ENCODE peak calls at places on chromosomes 12 and 14, in nine cellular contexts. H, G, S, A, Y, L, E, C and P are unnamed samples.

GRCh38 chr14:90831821-90832220 is 15.6 kb upstream of the TTC7B start:
- DNase-seq in H (no peak), G (no peak), S (no peak), A (no peak), Y (no peak), L (no peak), E (no peak), C (no peak), P (no peak)

GRCh38 chr14:96735509-96735908 is 61.7 kb upstream of the VRK1 start:
- DNase-seq in H (no peak), G (no peak), S (no peak), A (no peak), Y (no peak), L (no peak), E (no peak), C (no peak), P (no peak)

GRCh38 chr12:113416091-113416754 is 6.0 kb upstream of the SDSL start:
- DNase-seq in H (no peak), G (no peak), S (no peak), A (no peak), Y (peak), L (no peak), E (no peak), C (no peak), P (no peak)

GRCh38 chr12:27524839-27525238 is 833 bp downstream of the PPFIBP1 start:
- DNase-seq in H (peak), G (no peak), S (no peak), A (peak), Y (no peak), L (no peak), E (no peak), C (no peak), P (no peak)

GRCh38 chr12:12506541-12506940 is 56.1 kb downstream of the DUSP16 start:
- DNase-seq in H (peak), G (peak), S (no peak), A (no peak), Y (no peak), L (no peak), E (no peak), C (no peak), P (peak)

GRCh38 chr12:32183646-32184045 is 77.0 kb downstream of the BICD1 start:
- DNase-seq in H (peak), G (no peak), S (no peak), A (no peak), Y (no peak), L (no peak), E (no peak), C (no peak), P (no peak)

GRCh38 chr14:75242546-75243273 is 35.9 kb upstream of the FOS start:
- DNase-seq in H (peak), G (peak), S (no peak), A (no peak), Y (peak), L (no peak), E (no peak), C (no peak), P (no peak)

GRCh38 chr14:100861188-100861936 is 35.4 kb downstream of the MEG3 start:
- DNase-seq in H (no peak), G (peak), S (no peak), A (no peak), Y (peak), L (no peak), E (no peak), C (no peak), P (peak)

GRCh38 chr12:6963741-6964446 is 6.6 kb downstream of the PHB2 start:
- DNase-seq in H (no peak), G (no peak), S (no peak), A (no peak), Y (no peak), L (no peak), E (no peak), C (no peak), P (peak)

GRCh38 chr12:48045965-48046364 is 41.7 kb upstream of the COL2A1 start:
- DNase-seq in H (no peak), G (no peak), S (no peak), A (no peak), Y (no peak), L (no peak), E (no peak), C (no peak), P (no peak)

GRCh38 chr14:61638595-61639391 is 56.5 kb upstream of the HIF1A start:
- DNase-seq in H (peak), G (no peak), S (no peak), A (no peak), Y (no peak), L (no peak), E (no peak), C (no peak), P (no peak)

GRCh38 chr12:62866451-62867082 is 68.4 kb downstream of the PPM1H start:
- DNase-seq in H (peak), G (no peak), S (no peak), A (no peak), Y (no peak), L (no peak), E (no peak), C (no peak), P (no peak)

GRCh38 chr12:45214071-45214470 is 1.8 kb upstream of the ANO6 start:
- DNase-seq in H (no peak), G (no peak), S (no peak), A (no peak), Y (no peak), L (no peak), E (no peak), C (no peak), P (no peak)

DNA sequence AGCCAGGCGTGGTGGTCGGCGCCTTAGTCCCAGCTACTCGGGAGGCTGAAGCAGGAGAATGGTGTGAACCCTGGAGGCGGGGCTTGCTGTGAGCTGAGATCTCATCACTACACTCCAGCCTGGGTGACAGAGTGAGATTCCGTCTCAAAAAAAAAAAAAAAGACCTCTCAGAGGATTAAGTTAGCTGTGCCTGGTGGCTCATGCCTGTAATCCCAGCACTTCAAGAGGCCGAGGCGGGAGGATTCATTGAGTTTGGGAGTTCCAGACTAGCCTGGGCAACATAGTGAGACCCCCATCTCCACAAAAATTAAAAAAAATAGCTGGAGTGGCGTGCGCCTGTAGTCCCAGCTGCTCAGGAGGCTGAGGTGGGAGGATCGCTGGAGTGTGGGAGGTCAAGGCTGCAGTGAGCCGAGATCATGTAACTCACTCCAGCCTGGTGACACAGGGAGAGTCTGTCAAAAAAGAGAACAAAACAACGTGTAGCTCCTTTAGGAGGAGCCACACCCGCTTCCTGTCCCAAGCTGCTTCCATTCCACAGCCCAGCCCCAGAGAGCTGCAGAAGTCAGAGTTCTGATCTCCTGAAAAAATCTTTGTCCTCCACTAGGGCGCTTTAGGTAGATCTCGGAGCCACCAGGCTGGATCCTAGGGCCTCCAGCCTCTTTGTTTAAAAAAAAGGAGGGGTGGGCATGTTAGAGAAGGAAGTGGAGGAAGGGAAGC is 11.5 kb upstream of the ULK1 start:
- DNase-seq in H (no peak), G (no peak), S (no peak), A (no peak), Y (no peak), L (no peak), E (no peak), C (no peak), P (no peak)
- H3K27ac ChIP-seq in H (no peak), G (no peak), S (peak), A (no peak), Y (no peak), L (no peak), E (no peak), C (no peak), P (no peak)

DNA sequence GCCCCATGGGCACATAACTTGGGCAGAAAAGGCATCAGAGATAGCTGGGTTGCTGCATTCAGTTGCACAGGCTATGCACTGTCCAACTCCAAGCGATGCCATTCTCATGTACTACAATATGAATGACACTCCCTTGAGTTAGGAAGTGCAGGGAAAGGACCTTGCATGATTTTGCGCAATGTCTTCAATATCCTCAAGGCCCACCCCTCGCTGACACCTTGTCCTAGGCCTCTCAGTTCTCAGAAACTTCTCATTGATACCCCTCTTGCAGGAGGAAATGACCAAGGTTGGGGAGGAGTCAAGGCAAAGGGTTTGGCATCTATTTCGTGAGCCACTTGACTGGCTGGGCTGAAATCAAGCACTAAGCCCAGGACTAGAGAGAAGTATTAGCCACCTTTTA is 70.4 kb downstream of the ARL6IP4 start:
- DNase-seq in H (no peak), G (no peak), S (no peak), A (no peak), Y (no peak), L (no peak), E (no peak), C (no peak), P (peak)
- H3K27ac ChIP-seq in H (no peak), G (peak), S (no peak), A (no peak), Y (no peak), L (no peak), E (no peak), C (peak), P (peak)

GRCh38 chr14:24258548-24259265 is 4.3 kb downstream of the TGM1 start:
- DNase-seq in H (no peak), G (no peak), S (no peak), A (no peak), Y (no peak), L (no peak), E (no peak), C (no peak), P (no peak)

GRCh38 chr14:24260026-24260779 is 2.8 kb downstream of the TGM1 start:
- DNase-seq in H (no peak), G (no peak), S (no peak), A (no peak), Y (peak), L (no peak), E (no peak), C (no peak), P (no peak)

GRCh38 chr14:24260780-24261157 is 2.2 kb downstream of the TGM1 start:
- DNase-seq in H (no peak), G (no peak), S (no peak), A (no peak), Y (no peak), L (no peak), E (no peak), C (no peak), P (no peak)

GRCh38 chr14:24258119-24258518 is 4.9 kb downstream of the TGM1 start:
- DNase-seq in H (no peak), G (no peak), S (no peak), A (no peak), Y (peak), L (no peak), E (no peak), C (no peak), P (no peak)

GRCh38 chr14:24259282-24260025 is 3.5 kb downstream of the TGM1 start:
- DNase-seq in H (no peak), G (no peak), S (no peak), A (no peak), Y (peak), L (no peak), E (no peak), C (no peak), P (no peak)
- H3K27ac ChIP-seq in H (no peak), G (no peak), S (no peak), A (no peak), Y (peak), L (no peak), E (no peak), C (peak), P (no peak)

GRCh38 chr14:23435540-23436326 is at the start of gene MYH7:
- DNase-seq in H (no peak), G (peak), S (no peak), A (no peak), Y (no peak), L (no peak), E (no peak), C (no peak), P (no peak)
- H3K27ac ChIP-seq in H (no peak), G (peak), S (no peak), A (no peak), Y (no peak), L (peak), E (no peak), C (no peak), P (peak)

GRCh38 chr12:19893514-19893913 is 454.2 kb downstream of the AEBP2 start:
- DNase-seq in H (peak), G (no peak), S (no peak), A (no peak), Y (no peak), L (no peak), E (no peak), C (no peak), P (no peak)
- H3K27ac ChIP-seq in H (no peak), G (no peak), S (no peak), A (no peak), Y (no peak), L (no peak), E (no peak), C (peak), P (no peak)